ENCODE peak calls at places on chromosomes 11 and 22, in eight cellular contexts. One of them, this sample, is unnamed.

GRCh38 chr11:58395581-58395980 is 11.1 kb downstream of the OR5B3 start:
- DNase-seq in stomach: no peak
- DNase-seq in Peyer's patch: no peak
- DNase-seq in fibroblast of pulmonary artery: peak
- DNase-seq in ascending aorta: no peak
- DNase-seq in foreskin fibroblast: no peak
- DNase-seq in thoracic aorta: no peak
- DNase-seq in cardiac fibroblast: peak
- DNase-seq in this sample: no peak

GRCh38 chr11:2990617-2991476 is 1.3 kb downstream of the NAP1L4 start:
- DNase-seq in stomach: no peak
- DNase-seq in thoracic aorta: no peak
- DNase-seq in ascending aorta: no peak
- DNase-seq in cardiac fibroblast: no peak
- DNase-seq in fibroblast of pulmonary artery: no peak
- DNase-seq in foreskin fibroblast: no peak
- DNase-seq in Peyer's patch: peak
- DNase-seq in this sample: no peak

GRCh38 chr22:25970348-25970995 is 198.8 kb upstream of the SEZ6L start:
- DNase-seq in stomach: no peak
- DNase-seq in thoracic aorta: no peak
- DNase-seq in cardiac fibroblast: no peak
- DNase-seq in foreskin fibroblast: no peak
- DNase-seq in fibroblast of pulmonary artery: no peak
- DNase-seq in ascending aorta: no peak
- DNase-seq in Peyer's patch: no peak
- DNase-seq in this sample: no peak

GRCh38 chr11:96337541-96338530 is 5.2 kb downstream of the MAML2 start:
- DNase-seq in fibroblast of pulmonary artery: peak
- DNase-seq in ascending aorta: no peak
- DNase-seq in foreskin fibroblast: peak
- DNase-seq in cardiac fibroblast: peak
- DNase-seq in stomach: no peak
- DNase-seq in Peyer's patch: peak
- DNase-seq in thoracic aorta: no peak
- DNase-seq in this sample: peak

GRCh38 chr22:43580351-43580750 is 168.5 kb downstream of the MPPED1 start:
- DNase-seq in cardiac fibroblast: no peak
- DNase-seq in fibroblast of pulmonary artery: no peak
- DNase-seq in stomach: no peak
- DNase-seq in foreskin fibroblast: no peak
- DNase-seq in ascending aorta: no peak
- DNase-seq in thoracic aorta: no peak
- DNase-seq in Peyer's patch: no peak
- DNase-seq in this sample: no peak

GRCh38 chr11:19039409-19039808 is 21.1 kb downstream of the MRGPRX2 start:
- DNase-seq in ascending aorta: no peak
- DNase-seq in fibroblast of pulmonary artery: no peak
- DNase-seq in cardiac fibroblast: no peak
- DNase-seq in stomach: no peak
- DNase-seq in thoracic aorta: no peak
- DNase-seq in Peyer's patch: no peak
- DNase-seq in foreskin fibroblast: no peak
- DNase-seq in this sample: no peak

GRCh38 chr11:132914600-132914999 is 617.7 kb downstream of the OPCML start:
- DNase-seq in ascending aorta: no peak
- DNase-seq in thoracic aorta: no peak
- DNase-seq in cardiac fibroblast: no peak
- DNase-seq in stomach: no peak
- DNase-seq in fibroblast of pulmonary artery: no peak
- DNase-seq in Peyer's patch: no peak
- DNase-seq in foreskin fibroblast: no peak
- DNase-seq in this sample: no peak

GRCh38 chr11:33770236-33770635 is 4.1 kb downstream of the FBXO3 start:
- DNase-seq in cardiac fibroblast: no peak
- DNase-seq in thoracic aorta: no peak
- DNase-seq in fibroblast of pulmonary artery: no peak
- DNase-seq in stomach: no peak
- DNase-seq in Peyer's patch: no peak
- DNase-seq in foreskin fibroblast: no peak
- DNase-seq in ascending aorta: no peak
- DNase-seq in this sample: no peak

GRCh38 chr11:16669799-16670415 is 68.5 kb upstream of the C11orf58 start:
- DNase-seq in fibroblast of pulmonary artery: peak
- DNase-seq in thoracic aorta: no peak
- DNase-seq in ascending aorta: no peak
- DNase-seq in foreskin fibroblast: no peak
- DNase-seq in cardiac fibroblast: peak
- DNase-seq in stomach: no peak
- DNase-seq in Peyer's patch: no peak
- DNase-seq in this sample: peak

GRCh38 chr22:43376765-43377485 is 33.8 kb upstream of the SCUBE1 start:
- DNase-seq in fibroblast of pulmonary artery: no peak
- DNase-seq in stomach: peak
- DNase-seq in ascending aorta: no peak
- DNase-seq in thoracic aorta: no peak
- DNase-seq in Peyer's patch: peak
- DNase-seq in foreskin fibroblast: no peak
- DNase-seq in cardiac fibroblast: no peak
- DNase-seq in this sample: peak

GRCh38 chr11:34599406-34599901 is 21.4 kb upstream of the EHF start:
- DNase-seq in foreskin fibroblast: peak
- DNase-seq in stomach: no peak
- DNase-seq in fibroblast of pulmonary artery: peak
- DNase-seq in thoracic aorta: no peak
- DNase-seq in cardiac fibroblast: peak
- DNase-seq in ascending aorta: no peak
- DNase-seq in Peyer's patch: no peak
- DNase-seq in this sample: peak

GRCh38 chr22:37529652-37530345 is 10.6 kb upstream of the CARD10 start:
- DNase-seq in ascending aorta: no peak
- DNase-seq in cardiac fibroblast: no peak
- DNase-seq in fibroblast of pulmonary artery: no peak
- DNase-seq in thoracic aorta: no peak
- DNase-seq in foreskin fibroblast: no peak
- DNase-seq in stomach: no peak
- DNase-seq in Peyer's patch: peak
- DNase-seq in this sample: no peak

GRCh38 chr22:45925811-45926351 is 51.1 kb downstream of the WNT7B start:
- DNase-seq in stomach: no peak
- DNase-seq in cardiac fibroblast: peak
- DNase-seq in fibroblast of pulmonary artery: peak
- DNase-seq in Peyer's patch: no peak
- DNase-seq in foreskin fibroblast: no peak
- DNase-seq in ascending aorta: no peak
- DNase-seq in thoracic aorta: no peak
- DNase-seq in this sample: no peak

GRCh38 chr11:3905080-3905953 is 49.9 kb downstream of the STIM1 start:
- DNase-seq in thoracic aorta: no peak
- DNase-seq in cardiac fibroblast: peak
- DNase-seq in Peyer's patch: no peak
- DNase-seq in foreskin fibroblast: peak
- DNase-seq in ascending aorta: no peak
- DNase-seq in stomach: peak
- DNase-seq in fibroblast of pulmonary artery: peak
- DNase-seq in this sample: peak

GRCh38 chr11:99066609-99067008 is 45.9 kb downstream of the CNTN5 start:
- DNase-seq in fibroblast of pulmonary artery: no peak
- DNase-seq in thoracic aorta: no peak
- DNase-seq in ascending aorta: no peak
- DNase-seq in foreskin fibroblast: no peak
- DNase-seq in stomach: no peak
- DNase-seq in Peyer's patch: no peak
- DNase-seq in cardiac fibroblast: no peak
- DNase-seq in this sample: no peak

GRCh38 chr11:99068832-99069231 is 48.1 kb downstream of the CNTN5 start:
- DNase-seq in cardiac fibroblast: no peak
- DNase-seq in Peyer's patch: no peak
- DNase-seq in foreskin fibroblast: no peak
- DNase-seq in fibroblast of pulmonary artery: no peak
- DNase-seq in stomach: no peak
- DNase-seq in thoracic aorta: no peak
- DNase-seq in ascending aorta: no peak
- DNase-seq in this sample: no peak

DNA sequence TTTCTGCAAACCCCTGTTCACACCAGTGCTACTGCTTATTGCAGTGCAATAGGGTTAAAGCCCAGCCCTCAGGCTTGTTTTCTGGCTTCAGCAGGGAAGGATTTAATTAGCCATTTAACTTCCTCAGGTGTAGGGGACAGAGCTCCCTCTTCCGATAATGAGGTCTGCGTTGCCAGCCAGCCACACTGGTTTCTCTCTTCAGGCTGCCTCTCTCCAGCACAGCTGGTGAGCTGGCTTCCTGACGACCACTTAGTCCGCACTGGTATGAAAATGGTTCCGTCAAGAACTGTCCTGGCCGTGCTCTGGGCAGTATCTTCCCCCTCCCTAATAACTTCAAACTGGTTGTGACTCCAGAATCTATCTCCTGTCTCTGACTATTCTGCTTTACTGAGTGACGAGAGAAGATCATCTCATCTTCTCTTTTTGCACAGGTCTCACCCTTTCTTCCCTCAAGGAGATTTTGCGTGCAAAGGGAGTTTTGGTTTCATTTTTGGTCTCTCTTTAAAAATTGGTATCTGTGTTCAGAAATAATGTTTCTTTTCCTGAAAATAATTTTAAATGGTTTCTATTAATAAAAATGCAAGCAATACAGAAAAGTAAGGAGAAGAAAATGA is 49.2 kb downstream of the CNTN5 start:
- DNase-seq in ascending aorta: no peak
- DNase-seq in fibroblast of pulmonary artery: peak
- DNase-seq in thoracic aorta: no peak
- DNase-seq in stomach: no peak
- DNase-seq in Peyer's patch: no peak
- DNase-seq in foreskin fibroblast: no peak
- DNase-seq in cardiac fibroblast: peak
- DNase-seq in this sample: peak
- TF ChIP-seq CTCF in ascending aorta: no peak
- TF ChIP-seq CTCF in fibroblast of pulmonary artery: no peak
- TF ChIP-seq CTCF in thoracic aorta: no peak
- TF ChIP-seq CTCF in stomach: no peak
- TF ChIP-seq CTCF in Peyer's patch: no peak
- TF ChIP-seq CTCF in foreskin fibroblast: no peak
- TF ChIP-seq CTCF in cardiac fibroblast: no peak
- TF ChIP-seq CTCF in this sample: peak

GRCh38 chr11:64870176-64870892 is 8.1 kb downstream of the EHD1 start:
- DNase-seq in Peyer's patch: no peak
- DNase-seq in ascending aorta: peak
- DNase-seq in fibroblast of pulmonary artery: peak
- DNase-seq in stomach: no peak
- DNase-seq in foreskin fibroblast: peak
- DNase-seq in cardiac fibroblast: peak
- DNase-seq in thoracic aorta: no peak
- DNase-seq in this sample: peak
- H3K4me3 ChIP-seq in Peyer's patch: peak
- H3K4me3 ChIP-seq in ascending aorta: peak
- H3K4me3 ChIP-seq in fibroblast of pulmonary artery: no peak
- H3K4me3 ChIP-seq in stomach: peak
- H3K4me3 ChIP-seq in foreskin fibroblast: peak
- H3K4me3 ChIP-seq in cardiac fibroblast: no peak
- H3K4me3 ChIP-seq in thoracic aorta: peak
- H3K4me3 ChIP-seq in this sample: no peak

GRCh38 chr22:29855611-29856181 is 17.6 kb upstream of the ASCC2 start:
- DNase-seq in Peyer's patch: peak
- DNase-seq in foreskin fibroblast: no peak
- DNase-seq in stomach: no peak
- DNase-seq in thoracic aorta: no peak
- DNase-seq in ascending aorta: no peak
- DNase-seq in cardiac fibroblast: no peak
- DNase-seq in fibroblast of pulmonary artery: no peak
- DNase-seq in this sample: no peak

GRCh38 chr22:29861672-29862297 is 21.2 kb upstream of the MTMR3 start:
- DNase-seq in ascending aorta: no peak
- DNase-seq in Peyer's patch: no peak
- DNase-seq in fibroblast of pulmonary artery: no peak
- DNase-seq in stomach: no peak
- DNase-seq in cardiac fibroblast: no peak
- DNase-seq in thoracic aorta: no peak
- DNase-seq in foreskin fibroblast: no peak
- DNase-seq in this sample: no peak

GRCh38 chr22:29856496-29856895 is 18.4 kb upstream of the ASCC2 start:
- DNase-seq in thoracic aorta: no peak
- DNase-seq in stomach: no peak
- DNase-seq in ascending aorta: no peak
- DNase-seq in foreskin fibroblast: no peak
- DNase-seq in Peyer's patch: no peak
- DNase-seq in fibroblast of pulmonary artery: no peak
- DNase-seq in cardiac fibroblast: no peak
- DNase-seq in this sample: no peak

GRCh38 chr22:29854432-29854831 is 16.4 kb upstream of the ASCC2 start:
- DNase-seq in Peyer's patch: peak
- DNase-seq in cardiac fibroblast: no peak
- DNase-seq in fibroblast of pulmonary artery: no peak
- DNase-seq in stomach: no peak
- DNase-seq in thoracic aorta: no peak
- DNase-seq in ascending aorta: no peak
- DNase-seq in foreskin fibroblast: no peak
- DNase-seq in this sample: no peak

GRCh38 chr22:29859976-29860766 is 22.1 kb upstream of the ASCC2 start:
- DNase-seq in foreskin fibroblast: no peak
- DNase-seq in ascending aorta: no peak
- DNase-seq in fibroblast of pulmonary artery: no peak
- DNase-seq in thoracic aorta: no peak
- DNase-seq in cardiac fibroblast: no peak
- DNase-seq in stomach: no peak
- DNase-seq in Peyer's patch: peak
- DNase-seq in this sample: no peak
- TF ChIP-seq CTCF in foreskin fibroblast: no peak
- TF ChIP-seq CTCF in ascending aorta: no peak
- TF ChIP-seq CTCF in fibroblast of pulmonary artery: no peak
- TF ChIP-seq CTCF in thoracic aorta: no peak
- TF ChIP-seq CTCF in cardiac fibroblast: no peak
- TF ChIP-seq CTCF in stomach: no peak
- TF ChIP-seq CTCF in Peyer's patch: no peak
- TF ChIP-seq CTCF in this sample: no peak

DNA sequence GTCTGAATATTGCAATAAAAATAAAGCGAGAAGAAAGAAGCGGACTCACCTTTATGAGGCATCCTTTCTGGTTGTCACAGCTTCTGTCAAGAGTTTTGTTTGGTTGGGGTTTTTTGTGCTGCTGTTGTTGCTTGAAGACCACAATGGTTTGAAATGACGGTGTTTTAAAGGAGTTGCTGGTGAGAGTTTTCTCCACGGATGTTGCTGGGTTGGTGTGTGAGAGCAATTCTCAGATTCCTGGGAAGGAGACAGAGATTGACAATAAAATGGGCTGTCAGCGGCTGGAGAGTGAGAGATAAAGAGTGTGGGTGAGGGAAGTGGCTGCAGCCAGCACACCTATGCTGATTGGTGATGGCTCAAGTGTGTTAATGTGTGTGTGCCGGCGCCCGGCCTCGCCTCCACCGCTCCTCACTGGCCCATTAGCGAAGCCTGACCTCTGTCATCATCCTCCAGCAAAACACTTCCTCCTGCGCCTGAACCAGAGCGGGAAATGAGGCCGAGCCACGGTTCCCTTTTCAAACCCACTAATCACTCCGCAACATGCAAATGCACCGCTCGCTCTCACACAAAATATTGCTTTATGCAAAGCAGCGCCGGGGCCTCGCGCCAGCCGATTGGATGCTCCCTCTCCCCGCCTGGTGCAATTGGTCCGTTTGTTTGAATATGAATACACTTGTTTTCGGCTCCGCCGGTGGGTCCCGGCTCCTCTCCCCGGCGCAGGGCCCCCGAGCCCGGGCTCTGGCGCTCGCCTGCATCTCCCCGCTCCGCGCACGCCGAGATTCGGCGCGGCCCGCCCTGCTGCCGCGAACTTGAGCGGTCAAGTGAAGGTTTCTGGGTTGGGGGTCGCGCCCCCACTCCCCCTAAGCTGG is at the start of gene PAX6:
- DNase-seq in cardiac fibroblast: peak
- DNase-seq in Peyer's patch: no peak
- DNase-seq in fibroblast of pulmonary artery: peak
- DNase-seq in foreskin fibroblast: no peak
- DNase-seq in stomach: no peak
- DNase-seq in thoracic aorta: no peak
- DNase-seq in ascending aorta: peak
- DNase-seq in this sample: peak
- H3K4me3 ChIP-seq in cardiac fibroblast: peak
- H3K4me3 ChIP-seq in Peyer's patch: peak
- H3K4me3 ChIP-seq in fibroblast of pulmonary artery: peak
- H3K4me3 ChIP-seq in foreskin fibroblast: peak
- H3K4me3 ChIP-seq in stomach: peak
- H3K4me3 ChIP-seq in thoracic aorta: peak
- H3K4me3 ChIP-seq in ascending aorta: peak
- H3K4me3 ChIP-seq in this sample: peak